ENCODE peak calls at places on chromosomes 5 and 9, in four cellular contexts. One of them, this sample, is unnamed.

GRCh38 chr5:56522972-56523371 is 289.8 kb upstream of the ANKRD55 start:
- DNase-seq in choroid plexus epithelial cell: no peak
- DNase-seq in dorsolateral prefrontal cortex: no peak
- DNase-seq in heart left ventricle: peak
- DNase-seq in this sample: peak

GRCh38 chr9:133476036-133476435 is 2.9 kb downstream of the SLC2A6 start:
- DNase-seq in choroid plexus epithelial cell: no peak
- DNase-seq in dorsolateral prefrontal cortex: no peak
- DNase-seq in heart left ventricle: no peak
- DNase-seq in this sample: no peak

GRCh38 chr5:131139321-131139720 is 25.7 kb downstream of the HINT1 start:
- DNase-seq in choroid plexus epithelial cell: no peak
- DNase-seq in dorsolateral prefrontal cortex: no peak
- DNase-seq in heart left ventricle: no peak
- DNase-seq in this sample: no peak

GRCh38 chr5:3490962-3491477 is 104.6 kb upstream of the IRX1 start:
- DNase-seq in choroid plexus epithelial cell: no peak
- DNase-seq in dorsolateral prefrontal cortex: no peak
- DNase-seq in heart left ventricle: no peak
- DNase-seq in this sample: no peak

GRCh38 chr5:160188151-160188967 is 40.9 kb upstream of the FABP6 start:
- DNase-seq in choroid plexus epithelial cell: peak
- DNase-seq in dorsolateral prefrontal cortex: peak
- DNase-seq in heart left ventricle: peak
- DNase-seq in this sample: peak

GRCh38 chr5:150505816-150506215 is 2.1 kb upstream of the NDST1 start:
- DNase-seq in choroid plexus epithelial cell: no peak
- DNase-seq in dorsolateral prefrontal cortex: no peak
- DNase-seq in heart left ventricle: no peak
- DNase-seq in this sample: no peak

GRCh38 chr9:70581214-70581966 is 166.9 kb upstream of the KLF9 start:
- DNase-seq in choroid plexus epithelial cell: no peak
- DNase-seq in dorsolateral prefrontal cortex: no peak
- DNase-seq in heart left ventricle: no peak
- DNase-seq in this sample: no peak

GRCh38 chr9:114588671-114589526 is 1.3 kb downstream of the ATP6V1G1 start:
- DNase-seq in choroid plexus epithelial cell: peak
- DNase-seq in dorsolateral prefrontal cortex: no peak
- DNase-seq in heart left ventricle: no peak
- DNase-seq in this sample: peak

GRCh38 chr5:90898330-90899013 is 339.9 kb downstream of the ADGRV1 start:
- DNase-seq in choroid plexus epithelial cell: peak
- DNase-seq in dorsolateral prefrontal cortex: no peak
- DNase-seq in heart left ventricle: no peak
- DNase-seq in this sample: no peak

GRCh38 chr5:125868035-125868434 is 555.2 kb upstream of the GRAMD2B start:
- DNase-seq in choroid plexus epithelial cell: no peak
- DNase-seq in dorsolateral prefrontal cortex: no peak
- DNase-seq in heart left ventricle: no peak
- DNase-seq in this sample: no peak

DNA sequence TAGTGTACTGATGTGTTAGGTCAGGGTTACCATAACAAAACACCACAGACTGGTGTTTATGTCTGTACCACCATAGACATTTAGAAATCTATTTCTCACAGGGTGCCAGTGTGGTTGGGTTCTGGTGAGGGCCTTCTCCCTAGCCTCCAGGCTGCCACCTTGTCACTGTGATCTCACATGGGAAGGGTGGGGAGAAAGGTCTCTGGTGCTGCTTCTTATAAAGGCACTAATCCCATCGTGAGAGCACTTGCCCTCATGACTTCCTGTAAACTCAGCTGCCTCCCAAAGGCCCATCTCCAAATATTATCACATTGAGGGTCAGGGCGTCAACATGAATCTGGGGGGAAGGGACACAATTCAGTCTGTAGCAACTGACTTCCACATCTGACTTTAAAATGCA is 49.8 kb downstream of the PIK3R1 start:
- DNase-seq in choroid plexus epithelial cell: no peak
- DNase-seq in dorsolateral prefrontal cortex: no peak
- DNase-seq in heart left ventricle: no peak
- DNase-seq in this sample: no peak
- H3K4me3 ChIP-seq in choroid plexus epithelial cell: no peak
- H3K4me3 ChIP-seq in dorsolateral prefrontal cortex: no peak
- H3K4me3 ChIP-seq in heart left ventricle: no peak
- H3K4me3 ChIP-seq in this sample: no peak

DNA sequence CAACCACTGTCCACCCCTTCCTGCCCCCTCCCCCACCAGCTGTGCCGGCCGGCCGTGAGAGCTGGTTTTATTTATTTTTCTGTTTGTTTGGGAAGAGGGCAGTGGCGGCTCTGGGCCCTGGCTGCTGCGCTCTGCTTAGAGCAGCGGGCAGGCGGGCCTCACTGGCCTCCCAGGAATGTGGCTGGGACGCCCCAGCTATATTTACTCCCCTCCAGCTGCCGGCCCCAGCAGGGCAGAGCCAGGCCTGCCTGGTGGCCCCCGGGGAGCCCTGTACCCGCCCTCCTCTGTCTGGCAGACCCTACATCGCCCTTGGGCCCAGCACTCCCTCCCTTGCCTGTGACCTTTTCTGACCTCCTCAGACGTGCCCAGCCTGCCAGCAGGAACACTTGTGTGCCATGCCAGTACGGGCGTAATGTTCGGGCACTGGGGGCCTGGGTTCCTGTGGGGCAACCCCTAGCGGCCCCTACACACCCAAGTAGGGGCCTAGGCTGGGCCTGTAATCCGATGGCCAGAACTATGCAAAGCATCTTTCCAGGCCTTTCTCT is 7.7 kb downstream of the CXXC5 start:
- DNase-seq in choroid plexus epithelial cell: peak
- DNase-seq in dorsolateral prefrontal cortex: no peak
- DNase-seq in heart left ventricle: peak
- DNase-seq in this sample: no peak
- H3K4me3 ChIP-seq in choroid plexus epithelial cell: peak
- H3K4me3 ChIP-seq in dorsolateral prefrontal cortex: peak
- H3K4me3 ChIP-seq in heart left ventricle: no peak
- H3K4me3 ChIP-seq in this sample: no peak

GRCh38 chr9:13445123-13445522 is 165.6 kb upstream of the MPDZ start:
- DNase-seq in choroid plexus epithelial cell: no peak
- DNase-seq in dorsolateral prefrontal cortex: peak
- DNase-seq in heart left ventricle: no peak
- DNase-seq in this sample: no peak
- H3K4me3 ChIP-seq in choroid plexus epithelial cell: no peak
- H3K4me3 ChIP-seq in dorsolateral prefrontal cortex: no peak
- H3K4me3 ChIP-seq in heart left ventricle: no peak
- H3K4me3 ChIP-seq in this sample: no peak

DNA sequence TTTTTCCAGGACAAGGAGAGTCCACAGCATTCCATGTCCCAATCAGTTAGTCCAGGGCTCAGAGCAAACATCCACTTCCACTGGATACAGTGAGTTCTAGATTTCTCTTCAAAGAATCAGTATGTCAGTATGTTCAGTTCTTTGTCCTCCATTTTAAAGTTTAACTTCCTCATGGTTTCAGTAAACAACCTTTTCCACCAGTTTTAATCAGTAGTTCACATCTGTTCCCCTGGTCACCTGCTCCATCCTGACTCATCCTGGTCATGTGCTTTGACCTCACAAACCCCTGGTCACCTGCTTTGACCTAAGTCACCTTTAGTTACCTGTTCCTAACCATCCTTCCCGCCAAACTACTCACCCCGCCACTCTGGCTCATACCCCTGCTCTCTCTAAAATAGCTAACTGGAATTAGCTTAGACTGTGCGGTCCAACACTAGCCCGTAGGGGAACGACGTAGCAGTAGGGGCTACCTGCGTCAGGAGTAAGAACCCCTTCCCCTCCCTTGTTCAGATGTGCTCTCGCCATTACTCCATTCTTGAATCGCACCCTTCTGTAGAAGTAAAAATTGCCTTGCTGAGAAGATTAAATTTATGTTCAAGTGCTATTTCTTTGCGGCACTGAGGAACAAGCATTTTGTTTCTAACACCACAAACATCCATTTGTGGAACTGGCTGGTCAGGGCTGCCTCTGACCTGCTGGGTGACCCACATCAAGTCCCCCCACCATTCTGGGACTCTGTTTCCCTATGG is 5.5 kb downstream of the ENG start:
- DNase-seq in choroid plexus epithelial cell: no peak
- DNase-seq in dorsolateral prefrontal cortex: no peak
- DNase-seq in heart left ventricle: no peak
- DNase-seq in this sample: no peak
- H3K4me3 ChIP-seq in choroid plexus epithelial cell: no peak
- H3K4me3 ChIP-seq in dorsolateral prefrontal cortex: no peak
- H3K4me3 ChIP-seq in heart left ventricle: peak
- H3K4me3 ChIP-seq in this sample: no peak

DNA sequence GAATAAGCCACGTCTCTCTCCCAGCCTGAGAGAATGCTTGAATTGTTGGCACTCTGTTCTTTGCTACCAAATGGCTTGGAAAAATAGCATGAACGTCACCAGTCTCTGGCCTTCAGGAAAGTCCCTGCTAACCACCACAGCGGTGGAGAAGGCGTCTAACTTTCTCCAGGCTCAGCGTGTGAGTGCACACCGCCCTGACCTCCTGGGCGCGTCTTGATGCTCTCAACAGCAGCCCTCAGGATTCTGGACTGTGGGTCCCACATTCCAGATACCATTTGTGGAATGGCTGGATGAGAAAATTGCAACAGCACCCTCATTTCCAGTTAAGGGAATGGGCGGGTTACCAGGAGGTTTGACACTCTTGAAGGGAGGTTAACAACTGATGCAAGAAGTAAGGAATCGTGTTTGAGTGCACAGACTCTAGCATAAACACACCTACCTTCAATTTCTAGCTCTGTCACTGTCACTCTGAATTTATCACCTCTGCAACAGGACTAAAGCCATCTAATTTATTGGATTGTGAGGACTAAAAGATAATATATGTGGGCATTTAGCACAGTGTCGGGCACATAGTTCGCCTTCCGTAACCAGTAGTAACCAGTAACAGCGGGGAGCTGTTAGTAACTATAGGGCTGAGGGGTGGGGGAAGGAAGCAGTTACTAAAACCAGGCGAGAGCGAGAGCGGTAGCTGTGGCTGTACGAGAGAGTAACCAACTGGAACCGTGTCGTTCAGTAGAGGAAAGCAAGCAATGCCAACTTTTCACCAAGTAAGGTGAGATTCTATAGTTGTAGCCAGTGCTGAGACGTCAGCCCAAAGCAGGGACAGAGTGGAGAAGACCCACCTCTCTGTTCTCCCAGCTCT is 807 bp upstream of the PLGRKT start:
- DNase-seq in choroid plexus epithelial cell: peak
- DNase-seq in dorsolateral prefrontal cortex: no peak
- DNase-seq in heart left ventricle: no peak
- DNase-seq in this sample: peak
- H3K4me3 ChIP-seq in choroid plexus epithelial cell: peak
- H3K4me3 ChIP-seq in dorsolateral prefrontal cortex: peak
- H3K4me3 ChIP-seq in heart left ventricle: peak
- H3K4me3 ChIP-seq in this sample: no peak

GRCh38 chr5:54528633-54529032 is 11.1 kb downstream of the SNX18 start:
- DNase-seq in choroid plexus epithelial cell: no peak
- DNase-seq in dorsolateral prefrontal cortex: no peak
- DNase-seq in heart left ventricle: no peak
- DNase-seq in this sample: no peak

GRCh38 chr5:54529565-54529964 is 12.0 kb downstream of the SNX18 start:
- DNase-seq in choroid plexus epithelial cell: no peak
- DNase-seq in dorsolateral prefrontal cortex: no peak
- DNase-seq in heart left ventricle: no peak
- DNase-seq in this sample: peak

GRCh38 chr5:54533541-54534179 is 16.1 kb downstream of the SNX18 start:
- DNase-seq in choroid plexus epithelial cell: no peak
- DNase-seq in dorsolateral prefrontal cortex: no peak
- DNase-seq in heart left ventricle: peak
- DNase-seq in this sample: peak

GRCh38 chr5:54534306-54534705 is 16.7 kb downstream of the SNX18 start:
- DNase-seq in choroid plexus epithelial cell: no peak
- DNase-seq in dorsolateral prefrontal cortex: no peak
- DNase-seq in heart left ventricle: no peak
- DNase-seq in this sample: no peak

GRCh38 chr5:54531536-54531935 is 14.0 kb downstream of the SNX18 start:
- DNase-seq in choroid plexus epithelial cell: peak
- DNase-seq in dorsolateral prefrontal cortex: no peak
- DNase-seq in heart left ventricle: no peak
- DNase-seq in this sample: no peak
- H3K4me3 ChIP-seq in choroid plexus epithelial cell: no peak
- H3K4me3 ChIP-seq in dorsolateral prefrontal cortex: no peak
- H3K4me3 ChIP-seq in heart left ventricle: no peak
- H3K4me3 ChIP-seq in this sample: no peak

GRCh38 chr9:37033753-37034319 is at the start of gene PAX5:
- DNase-seq in choroid plexus epithelial cell: no peak
- DNase-seq in dorsolateral prefrontal cortex: no peak
- DNase-seq in heart left ventricle: no peak
- DNase-seq in this sample: peak
- H3K4me3 ChIP-seq in choroid plexus epithelial cell: no peak
- H3K4me3 ChIP-seq in dorsolateral prefrontal cortex: no peak
- H3K4me3 ChIP-seq in heart left ventricle: peak
- H3K4me3 ChIP-seq in this sample: no peak

DNA sequence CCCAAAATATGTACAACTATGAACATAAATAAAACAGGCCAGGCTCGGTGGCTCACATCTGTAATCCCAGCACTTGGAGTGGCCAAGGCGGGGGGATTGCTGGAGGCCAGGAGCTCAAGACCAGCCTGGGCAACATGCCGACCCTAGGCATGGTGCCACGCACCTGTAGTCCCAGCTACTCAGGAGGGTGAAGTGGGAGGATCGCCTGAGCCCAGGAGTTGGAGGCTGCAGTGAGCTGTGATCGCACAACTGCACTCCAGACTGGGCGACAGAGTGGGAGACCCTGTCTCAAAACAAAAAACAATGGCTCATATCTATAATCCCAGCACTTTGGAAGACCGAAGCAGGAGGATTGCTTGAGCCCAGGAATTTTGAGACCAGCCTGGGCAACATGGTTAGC is 1.5 kb downstream of the HAUS6 start:
- DNase-seq in choroid plexus epithelial cell: no peak
- DNase-seq in dorsolateral prefrontal cortex: no peak
- DNase-seq in heart left ventricle: no peak
- DNase-seq in this sample: no peak
- H3K4me3 ChIP-seq in choroid plexus epithelial cell: peak
- H3K4me3 ChIP-seq in dorsolateral prefrontal cortex: no peak
- H3K4me3 ChIP-seq in heart left ventricle: peak
- H3K4me3 ChIP-seq in this sample: no peak

This sample was measured in endothelial cell of umbilical vein.